ENCODE peak calls at places on chromosomes 3 and 15, in five cellular contexts. K is T-helper 1 cell, N is EL, E is left lung, S is GM06990. C is an unnamed sample.

GRCh38 chr15:42608110-42608531 is 32.7 kb downstream of the STARD9 start:
- DNase-seq in K (peak), N (no peak), E (peak), S (peak), C (peak)

GRCh38 chr3:186757214-186757613 is 26.2 kb upstream of the EIF4A2 start:
- DNase-seq in K (no peak), N (no peak), E (no peak), S (no peak), C (no peak)

GRCh38 chr3:88059380-88060160 is 515 bp downstream of the ZNF654 start:
- DNase-seq in K (no peak), N (no peak), E (peak), S (no peak), C (no peak)

GRCh38 chr3:14166877-14167605 is 11.4 kb downstream of the XPC start:
- DNase-seq in K (no peak), N (peak), E (no peak), S (no peak), C (peak)

GRCh38 chr3:133487920-133488540 is 85.5 kb upstream of the CDV3 start:
- DNase-seq in K (no peak), N (peak), E (no peak), S (no peak), C (peak)

GRCh38 chr3:151579571-151580270 is 118.9 kb upstream of the IGSF10 start:
- DNase-seq in K (no peak), N (no peak), E (no peak), S (no peak), C (no peak)

GRCh38 chr3:14413381-14414071 is 11.1 kb downstream of the SLC6A6 start:
- DNase-seq in K (no peak), N (peak), E (peak), S (no peak), C (peak)

GRCh38 chr3:98359993-98360675 is 6.5 kb downstream of the OR5K4 start:
- DNase-seq in K (peak), N (peak), E (no peak), S (peak), C (peak)

GRCh38 chr3:43998841-43999805 is 242.6 kb upstream of the TOPAZ1 start:
- DNase-seq in K (no peak), N (peak), E (no peak), S (peak), C (peak)

GRCh38 chr3:30227571-30228301 is 378.7 kb upstream of the TGFBR2 start:
- DNase-seq in K (peak), N (peak), E (no peak), S (no peak), C (peak)

GRCh38 chr3:170636609-170637008 is 50.7 kb upstream of the SLC7A14 start:
- DNase-seq in K (no peak), N (no peak), E (no peak), S (no peak), C (peak)

GRCh38 chr3:18738393-18739097 is 313.4 kb upstream of the SATB1 start:
- DNase-seq in K (peak), N (no peak), E (no peak), S (no peak), C (no peak)